ENCODE peak calls at places on chromosomes 7 and 10, in four cellular contexts. One of them, this sample, is unnamed.

GRCh38 chr10:48215148-48215982 is 59.1 kb downstream of the FRMPD2 start:
- DNase-seq in K562: peak
- DNase-seq in GM12878: peak
- DNase-seq in HepG2: peak
- DNase-seq in this sample: peak

GRCh38 chr7:91043181-91043580 is 221.1 kb upstream of the FZD1 start:
- DNase-seq in HepG2: no peak
- DNase-seq in K562: no peak
- DNase-seq in GM12878: no peak
- DNase-seq in this sample: no peak

GRCh38 chr7:90804370-90804769 is 208.2 kb downstream of the CDK14 start:
- DNase-seq in GM12878: no peak
- DNase-seq in HepG2: no peak
- DNase-seq in K562: no peak
- DNase-seq in this sample: no peak

GRCh38 chr10:89836840-89837172 is 135.4 kb downstream of the KIF20B start:
- DNase-seq in GM12878: no peak
- DNase-seq in HepG2: no peak
- DNase-seq in K562: no peak
- DNase-seq in this sample: no peak

GRCh38 chr10:124526621-124527267 is 65.1 kb downstream of the LHPP start:
- DNase-seq in GM12878: no peak
- DNase-seq in HepG2: no peak
- DNase-seq in K562: no peak
- DNase-seq in this sample: no peak

GRCh38 chr7:30694218-30694745 is 12.0 kb upstream of the CRHR2 start:
- DNase-seq in HepG2: peak
- DNase-seq in GM12878: no peak
- DNase-seq in K562: no peak
- DNase-seq in this sample: no peak

GRCh38 chr7:141185369-141185967 is 111.6 kb downstream of the TMEM178B start:
- DNase-seq in K562: no peak
- DNase-seq in HepG2: no peak
- DNase-seq in GM12878: no peak
- DNase-seq in this sample: no peak

GRCh38 chr10:48976208-48976607 is 36.6 kb upstream of the LRRC18 start:
- DNase-seq in GM12878: no peak
- DNase-seq in K562: peak
- DNase-seq in HepG2: peak
- DNase-seq in this sample: peak

GRCh38 chr10:30882281-30882680 is 149.4 kb downstream of the ZNF438 start:
- DNase-seq in K562: no peak
- DNase-seq in GM12878: no peak
- DNase-seq in HepG2: no peak
- DNase-seq in this sample: no peak

GRCh38 chr7:105691692-105692564 is 110.6 kb upstream of the EFCAB10 start:
- DNase-seq in HepG2: no peak
- DNase-seq in GM12878: no peak
- DNase-seq in K562: no peak
- DNase-seq in this sample: no peak

GRCh38 chr10:89074120-89074519 is 83.5 kb downstream of the FAS start:
- DNase-seq in HepG2: no peak
- DNase-seq in K562: no peak
- DNase-seq in GM12878: no peak
- DNase-seq in this sample: no peak

GRCh38 chr7:7696458-7697119 is 21.8 kb downstream of the RPA3 start:
- DNase-seq in GM12878: no peak
- DNase-seq in K562: no peak
- DNase-seq in HepG2: peak
- DNase-seq in this sample: no peak

GRCh38 chr10:113991091-113991860 is 52.4 kb upstream of the ADRB1 start:
- DNase-seq in HepG2: no peak
- DNase-seq in GM12878: no peak
- DNase-seq in K562: no peak
- DNase-seq in this sample: no peak

GRCh38 chr7:21542891-21543527 is at the start of gene DNAH11:
- DNase-seq in HepG2: no peak
- DNase-seq in K562: peak
- DNase-seq in GM12878: no peak
- DNase-seq in this sample: peak

GRCh38 chr7:156764016-156764669 is 123.6 kb downstream of the RNF32 start:
- DNase-seq in HepG2: peak
- DNase-seq in K562: peak
- DNase-seq in GM12878: no peak
- DNase-seq in this sample: peak

GRCh38 chr7:28900311-28900710 is 57.8 kb downstream of the TRIL start:
- DNase-seq in K562: no peak
- DNase-seq in HepG2: no peak
- DNase-seq in GM12878: no peak
- DNase-seq in this sample: no peak

GRCh38 chr10:35165811-35166210 is 39.2 kb downstream of the CREM start:
- DNase-seq in HepG2: no peak
- DNase-seq in K562: no peak
- DNase-seq in GM12878: no peak
- DNase-seq in this sample: no peak

GRCh38 chr10:83545901-83546391 is 593.4 kb upstream of the GHITM start:
- DNase-seq in K562: no peak
- DNase-seq in HepG2: no peak
- DNase-seq in GM12878: peak
- DNase-seq in this sample: no peak

GRCh38 chr10:111360260-111360925 is 283.6 kb downstream of the ADRA2A start:
- DNase-seq in K562: no peak
- DNase-seq in GM12878: peak
- DNase-seq in HepG2: peak
- DNase-seq in this sample: peak

GRCh38 chr10:45470098-45471012 is 96.3 kb downstream of the ALOX5 start:
- DNase-seq in HepG2: peak
- DNase-seq in GM12878: no peak
- DNase-seq in K562: peak
- DNase-seq in this sample: no peak

GRCh38 chr10:93680414-93681047 is 21.9 kb downstream of the FRA10AC1 start:
- DNase-seq in K562: peak
- DNase-seq in GM12878: no peak
- DNase-seq in HepG2: peak
- DNase-seq in this sample: peak

GRCh38 chr7:92987095-92987494 is 130.7 kb downstream of the SAMD9 start:
- DNase-seq in HepG2: no peak
- DNase-seq in K562: no peak
- DNase-seq in GM12878: no peak
- DNase-seq in this sample: no peak

GRCh38 chr7:100983451-100984187 is 14.3 kb downstream of the MUC12 start:
- DNase-seq in HepG2: no peak
- DNase-seq in K562: no peak
- DNase-seq in GM12878: no peak
- DNase-seq in this sample: no peak

GRCh38 chr10:76869931-76870330 is 767.7 kb downstream of the KCNMA1 start:
- DNase-seq in GM12878: no peak
- DNase-seq in K562: no peak
- DNase-seq in HepG2: no peak
- DNase-seq in this sample: no peak

GRCh38 chr10:102342462-102342861 is 53.0 kb upstream of the NFKB2 start:
- DNase-seq in HepG2: no peak
- DNase-seq in K562: no peak
- DNase-seq in GM12878: no peak
- DNase-seq in this sample: no peak

GRCh38 chr7:105003275-105003674 is 10.7 kb upstream of the KMT2E start:
- DNase-seq in GM12878: no peak
- DNase-seq in HepG2: no peak
- DNase-seq in K562: no peak
- DNase-seq in this sample: no peak

GRCh38 chr7:115654384-115655181 is 376.0 kb downstream of the TFEC start:
- DNase-seq in K562: no peak
- DNase-seq in HepG2: no peak
- DNase-seq in GM12878: no peak
- DNase-seq in this sample: no peak

GRCh38 chr7:148575640-148576411 is 14.7 kb upstream of the C7orf33 start:
- DNase-seq in HepG2: peak
- DNase-seq in GM12878: no peak
- DNase-seq in K562: peak
- DNase-seq in this sample: peak

GRCh38 chr10:78464856-78465221 is 431.2 kb downstream of the RPS24 start:
- DNase-seq in GM12878: no peak
- DNase-seq in K562: no peak
- DNase-seq in HepG2: no peak
- DNase-seq in this sample: no peak
- TF ChIP-seq CHD4 in GM12878: no peak
- TF ChIP-seq CHD4 in K562: no peak
- TF ChIP-seq CHD4 in HepG2: no peak
- TF ChIP-seq CHD4 in this sample: no peak

DNA sequence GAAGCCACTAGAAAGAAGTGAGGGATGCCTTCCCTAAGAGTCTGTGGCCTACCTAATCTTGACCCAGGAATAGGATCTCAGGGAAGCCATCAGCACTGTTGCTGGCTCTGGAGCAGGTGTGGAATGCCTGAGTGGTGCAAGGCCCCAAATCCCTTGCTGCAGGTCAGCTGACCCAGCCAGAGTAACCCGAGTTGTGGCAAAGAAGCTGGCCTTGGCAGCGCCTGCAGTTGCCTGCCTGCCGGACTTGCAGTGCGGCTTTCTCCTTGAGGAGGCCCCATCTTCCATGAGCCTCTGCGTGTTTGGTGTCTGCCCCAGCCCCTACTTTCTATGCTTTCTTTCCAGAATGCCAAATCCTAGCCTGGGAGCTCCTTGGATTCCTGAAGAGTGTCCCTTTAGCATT is 5.8 kb downstream of the KIAA1217 start:
- DNase-seq in K562: no peak
- DNase-seq in HepG2: no peak
- DNase-seq in GM12878: no peak
- DNase-seq in this sample: no peak
- TF ChIP-seq CHD4 in K562: no peak
- TF ChIP-seq CHD4 in HepG2: no peak
- TF ChIP-seq CHD4 in GM12878: no peak
- TF ChIP-seq CHD4 in this sample: no peak

GRCh38 chr7:34339061-34339526 is 318.9 kb upstream of the NPSR1 start:
- DNase-seq in HepG2: peak
- DNase-seq in GM12878: no peak
- DNase-seq in K562: no peak
- DNase-seq in this sample: no peak
- TF ChIP-seq CHD4 in HepG2: no peak
- TF ChIP-seq CHD4 in GM12878: no peak
- TF ChIP-seq CHD4 in K562: no peak
- TF ChIP-seq CHD4 in this sample: no peak

GRCh38 chr7:12235970-12236369 is 24.9 kb downstream of the TMEM106B start:
- DNase-seq in K562: no peak
- DNase-seq in HepG2: no peak
- DNase-seq in GM12878: no peak
- DNase-seq in this sample: no peak
- TF ChIP-seq CHD4 in K562: no peak
- TF ChIP-seq CHD4 in HepG2: no peak
- TF ChIP-seq CHD4 in GM12878: no peak
- TF ChIP-seq CHD4 in this sample: no peak

GRCh38 chr7:86733783-86734182 is 90.1 kb downstream of the GRM3 start:
- DNase-seq in K562: no peak
- DNase-seq in HepG2: no peak
- DNase-seq in GM12878: no peak
- DNase-seq in this sample: no peak
- TF ChIP-seq CHD4 in K562: no peak
- TF ChIP-seq CHD4 in HepG2: no peak
- TF ChIP-seq CHD4 in GM12878: no peak
- TF ChIP-seq CHD4 in this sample: no peak

GRCh38 chr10:118953999-118954398 is 75.5 kb upstream of the NANOS1 start:
- DNase-seq in K562: no peak
- DNase-seq in HepG2: no peak
- DNase-seq in GM12878: no peak
- DNase-seq in this sample: no peak
- TF ChIP-seq CHD4 in K562: no peak
- TF ChIP-seq CHD4 in HepG2: no peak
- TF ChIP-seq CHD4 in GM12878: no peak
- TF ChIP-seq CHD4 in this sample: no peak

GRCh38 chr7:84191261-84191660 is 3.3 kb downstream of the SEMA3A start:
- DNase-seq in K562: no peak
- DNase-seq in GM12878: no peak
- DNase-seq in HepG2: no peak
- DNase-seq in this sample: no peak

GRCh38 chr7:84187813-84188212 is 6.8 kb downstream of the SEMA3A start:
- DNase-seq in GM12878: no peak
- DNase-seq in K562: no peak
- DNase-seq in HepG2: no peak
- DNase-seq in this sample: no peak

GRCh38 chr7:84187087-84187805 is 7.3 kb downstream of the SEMA3A start:
- DNase-seq in HepG2: no peak
- DNase-seq in K562: no peak
- DNase-seq in GM12878: no peak
- DNase-seq in this sample: no peak

GRCh38 chr7:84190016-84190705 is 4.4 kb downstream of the SEMA3A start:
- DNase-seq in K562: no peak
- DNase-seq in HepG2: no peak
- DNase-seq in GM12878: no peak
- DNase-seq in this sample: no peak

GRCh38 chr7:84188811-84189405 is 5.7 kb downstream of the SEMA3A start:
- DNase-seq in GM12878: no peak
- DNase-seq in K562: no peak
- DNase-seq in HepG2: peak
- DNase-seq in this sample: no peak
- TF ChIP-seq CHD4 in GM12878: no peak
- TF ChIP-seq CHD4 in K562: no peak
- TF ChIP-seq CHD4 in HepG2: no peak
- TF ChIP-seq CHD4 in this sample: no peak

This sample was measured in A549.